ENCODE peak calls at places on chromosomes 16 and 17, in ten cellular contexts. B is amygdala; G is endothelial cell; O is left ventricle myocardium superior; I is NCI-H510A treated with DMSO at 0.1 percent for 48 hours; R is cardiac fibroblast; K is Calu3; S is GM12865; Z is kidney; N is activated CD4-positive, alpha-beta T cell treated with anti-CD3 and anti-CD28 coated beads, Interleukin-2, amount 50 U/mL, for 24 hours. P is an unnamed sample.

GRCh38 chr16:23356941-23357340 is 54.8 kb downstream of the SCNN1B start:
- DNase-seq in B (no peak), G (no peak), O (no peak), I (no peak), R (no peak), K (no peak), S (no peak), Z (peak), N (no peak), P (no peak)

GRCh38 chr17:17959520-17960361 is 12.5 kb downstream of the TOM1L2 start:
- DNase-seq in B (no peak), G (no peak), O (no peak), I (no peak), R (peak), K (no peak), S (peak), Z (no peak), N (peak), P (no peak)

GRCh38 chr16:68429081-68429740 is 19.1 kb downstream of the SMPD3 start:
- DNase-seq in B (no peak), G (no peak), O (no peak), I (no peak), R (no peak), K (no peak), S (no peak), Z (no peak), N (no peak), P (no peak)

GRCh38 chr17:78374631-78375274 is 3.7 kb upstream of the PGS1 start:
- DNase-seq in B (no peak), G (peak), O (no peak), I (no peak), R (peak), K (no peak), S (no peak), Z (no peak), N (no peak), P (no peak)

GRCh38 chr16:27208809-27209208 is 5.5 kb downstream of the KDM8 start:
- DNase-seq in B (no peak), G (no peak), O (no peak), I (no peak), R (no peak), K (no peak), S (no peak), Z (no peak), N (no peak), P (no peak)

GRCh38 chr17:37309051-37309450 is 66.7 kb upstream of the C17orf78 start:
- DNase-seq in B (no peak), G (no peak), O (no peak), I (no peak), R (no peak), K (no peak), S (no peak), Z (no peak), N (no peak), P (no peak)

GRCh38 chr17:8056976-8057625 is 18.2 kb downstream of the ALOX15B start:
- DNase-seq in B (no peak), G (no peak), O (no peak), I (no peak), R (no peak), K (no peak), S (no peak), Z (peak), N (no peak), P (no peak)

GRCh38 chr16:54287758-54288591 is 1.4 kb upstream of the IRX3 start:
- DNase-seq in B (no peak), G (peak), O (peak), I (no peak), R (no peak), K (no peak), S (no peak), Z (peak), N (no peak), P (no peak)

GRCh38 chr17:13158511-13159240 is 140.8 kb upstream of the ELAC2 start:
- DNase-seq in B (no peak), G (no peak), O (no peak), I (no peak), R (no peak), K (no peak), S (no peak), Z (no peak), N (no peak), P (no peak)

GRCh38 chr17:34979153-34979552 is 1.2 kb upstream of the LIG3 start:
- DNase-seq in B (no peak), G (no peak), O (no peak), I (no peak), R (no peak), K (no peak), S (no peak), Z (no peak), N (no peak), P (no peak)

GRCh38 chr16:74455619-74456289 is 34.5 kb upstream of the CLEC18B start:
- DNase-seq in B (no peak), G (no peak), O (no peak), I (no peak), R (peak), K (no peak), S (no peak), Z (no peak), N (no peak), P (no peak)

GRCh38 chr16:7888421-7888820 is 555.8 kb downstream of the RBFOX1 start:
- DNase-seq in B (no peak), G (no peak), O (no peak), I (no peak), R (no peak), K (no peak), S (no peak), Z (no peak), N (no peak), P (no peak)

GRCh38 chr17:70345061-70345460 is 175.7 kb downstream of the KCNJ2 start:
- DNase-seq in B (no peak), G (no peak), O (no peak), I (peak), R (no peak), K (no peak), S (no peak), Z (no peak), N (no peak), P (peak)

GRCh38 chr17:55785181-55785580 is 34.3 kb downstream of the PCTP start:
- DNase-seq in B (no peak), G (no peak), O (no peak), I (no peak), R (no peak), K (no peak), S (no peak), Z (no peak), N (no peak), P (no peak)

GRCh38 chr16:10312784-10313724 is 72.8 kb upstream of the ATF7IP2 start:
- DNase-seq in B (no peak), G (no peak), O (no peak), I (no peak), R (no peak), K (peak), S (peak), Z (no peak), N (no peak), P (no peak)

GRCh38 chr16:86877835-86878234 is 299.5 kb downstream of the FOXL1 start:
- DNase-seq in B (no peak), G (no peak), O (no peak), I (no peak), R (no peak), K (no peak), S (no peak), Z (no peak), N (no peak), P (no peak)

GRCh38 chr17:70136131-70136530 is 33.2 kb upstream of the KCNJ2 start:
- DNase-seq in B (no peak), G (no peak), O (no peak), I (no peak), R (no peak), K (no peak), S (no peak), Z (no peak), N (no peak), P (no peak)

GRCh38 chr17:4899341-4900230 is at the start of gene C17orf107:
- DNase-seq in B (peak), G (peak), O (peak), I (peak), R (peak), K (no peak), S (peak), Z (peak), N (peak), P (peak)

GRCh38 chr17:13947499-13947898 is 121.8 kb upstream of the COX10 start:
- DNase-seq in B (no peak), G (no peak), O (no peak), I (no peak), R (no peak), K (no peak), S (no peak), Z (no peak), N (no peak), P (no peak)

GRCh38 chr17:43020789-43021738 is 1.1 kb downstream of the VAT1 start:
- DNase-seq in B (peak), G (peak), O (peak), I (no peak), R (peak), K (peak), S (no peak), Z (peak), N (no peak), P (no peak)

GRCh38 chr16:27520982-27521673 is 28.6 kb downstream of the GTF3C1 start:
- DNase-seq in B (no peak), G (no peak), O (peak), I (no peak), R (peak), K (no peak), S (no peak), Z (no peak), N (no peak), P (no peak)

GRCh38 chr16:22970191-22970845 is 156.4 kb downstream of the HS3ST2 start:
- DNase-seq in B (no peak), G (no peak), O (no peak), I (no peak), R (no peak), K (no peak), S (no peak), Z (no peak), N (no peak), P (no peak)

GRCh38 chr16:89409161-89409711 is 81.1 kb downstream of the ANKRD11 start:
- DNase-seq in B (no peak), G (no peak), O (no peak), I (no peak), R (peak), K (no peak), S (no peak), Z (peak), N (peak), P (no peak)

GRCh38 chr17:77613181-77613580 is 345.3 kb upstream of the TNRC6C start:
- DNase-seq in B (no peak), G (no peak), O (no peak), I (no peak), R (no peak), K (no peak), S (no peak), Z (no peak), N (no peak), P (no peak)

GRCh38 chr16:49862694-49863093 is 6.8 kb upstream of the ZNF423 start:
- DNase-seq in B (no peak), G (no peak), O (no peak), I (no peak), R (no peak), K (no peak), S (no peak), Z (no peak), N (no peak), P (no peak)

GRCh38 chr17:50262001-50262794 is 12.1 kb upstream of the TMEM92 start:
- DNase-seq in B (no peak), G (no peak), O (no peak), I (no peak), R (no peak), K (peak), S (no peak), Z (peak), N (no peak), P (no peak)

GRCh38 chr17:46044286-46044928 is 45.4 kb downstream of the STH start:
- DNase-seq in B (peak), G (peak), O (no peak), I (peak), R (peak), K (peak), S (peak), Z (no peak), N (peak), P (peak)

GRCh38 chr16:64615647-64616280 is 506.1 kb downstream of the CDH11 start:
- DNase-seq in B (no peak), G (no peak), O (peak), I (peak), R (peak), K (no peak), S (no peak), Z (no peak), N (no peak), P (peak)

GRCh38 chr17:81032641-81033422 is 2.1 kb upstream of the BAIAP2 start:
- DNase-seq in B (no peak), G (no peak), O (peak), I (no peak), R (no peak), K (no peak), S (no peak), Z (peak), N (no peak), P (no peak)

GRCh38 chr16:82628741-82629140 is 2.0 kb downstream of the CDH13 start:
- DNase-seq in B (no peak), G (no peak), O (no peak), I (no peak), R (no peak), K (no peak), S (no peak), Z (no peak), N (no peak), P (no peak)

GRCh38 chr17:74987909-74988711 is 678 bp downstream of the CDR2L start:
- DNase-seq in B (peak), G (peak), O (peak), I (peak), R (peak), K (peak), S (no peak), Z (peak), N (no peak), P (peak)

GRCh38 chr17:57281887-57282653 is 25.7 kb downstream of the MSI2 start:
- DNase-seq in B (no peak), G (no peak), O (no peak), I (peak), R (no peak), K (no peak), S (no peak), Z (no peak), N (no peak), P (no peak)

GRCh38 chr16:71711789-71712188 is 12.7 kb downstream of the PHLPP2 start:
- DNase-seq in B (no peak), G (no peak), O (no peak), I (no peak), R (no peak), K (no peak), S (peak), Z (no peak), N (no peak), P (no peak)

GRCh38 chr17:35799942-35800341 is 4.5 kb upstream of the MMP28 start:
- DNase-seq in B (peak), G (no peak), O (peak), I (no peak), R (peak), K (no peak), S (no peak), Z (no peak), N (no peak), P (no peak)

GRCh38 chr16:67248401-67249177 is at the start of gene SLC9A5:
- DNase-seq in B (no peak), G (peak), O (peak), I (peak), R (no peak), K (peak), S (peak), Z (peak), N (no peak), P (peak)